ENCODE peak calls at places on chromosomes 4 and X, in seven cellular contexts. One of them, this sample, is unnamed.
A peak's percentile ranks its signal among the peaks of the same experiment; 100 is the strongest.

GRCh38 chrX:53288173-53288572 is 6.8 kb upstream of the IQSEC2 start:
- DNase-seq in transverse colon: no peak
- DNase-seq in brain microvascular endothelial cell: peak; percentile 6
- DNase-seq in heart right ventricle: peak; percentile 62
- DNase-seq in IMR-90: no peak
- DNase-seq in NB4: peak; percentile 52
- DNase-seq in coronary artery: no peak
- DNase-seq in this sample: no peak

GRCh38 chr4:1472148-1472797 is 66.0 kb upstream of the NKX1-1 start:
- DNase-seq in NB4: no peak
- DNase-seq in heart right ventricle: peak; percentile 8
- DNase-seq in transverse colon: peak; percentile 1
- DNase-seq in IMR-90: no peak
- DNase-seq in coronary artery: no peak
- DNase-seq in brain microvascular endothelial cell: no peak
- DNase-seq in this sample: no peak

GRCh38 chrX:3514996-3515395 is 168.5 kb upstream of the MXRA5 start:
- DNase-seq in heart right ventricle: no peak
- DNase-seq in coronary artery: no peak
- DNase-seq in brain microvascular endothelial cell: no peak
- DNase-seq in transverse colon: no peak
- DNase-seq in IMR-90: peak; percentile 50
- DNase-seq in NB4: no peak
- DNase-seq in this sample: no peak

GRCh38 chrX:53476371-53476770 is 42.2 kb upstream of the HSD17B10 start:
- DNase-seq in heart right ventricle: no peak
- DNase-seq in IMR-90: peak; percentile 72
- DNase-seq in transverse colon: no peak
- DNase-seq in brain microvascular endothelial cell: peak; percentile 51
- DNase-seq in coronary artery: no peak
- DNase-seq in NB4: no peak
- DNase-seq in this sample: peak; percentile 41

GRCh38 chr4:171847751-171848150 is 34.5 kb downstream of the GALNTL6 start:
- DNase-seq in transverse colon: no peak
- DNase-seq in heart right ventricle: no peak
- DNase-seq in IMR-90: no peak
- DNase-seq in brain microvascular endothelial cell: peak; percentile 1
- DNase-seq in coronary artery: no peak
- DNase-seq in NB4: no peak
- DNase-seq in this sample: no peak

GRCh38 chr4:113325876-113326615 is 276.6 kb downstream of the ANK2 start:
- DNase-seq in transverse colon: no peak
- DNase-seq in heart right ventricle: no peak
- DNase-seq in IMR-90: no peak
- DNase-seq in brain microvascular endothelial cell: no peak
- DNase-seq in NB4: no peak
- DNase-seq in coronary artery: no peak
- DNase-seq in this sample: no peak

GRCh38 chr4:141705747-141706377 is 69.5 kb downstream of the IL15 start:
- DNase-seq in brain microvascular endothelial cell: no peak
- DNase-seq in coronary artery: no peak
- DNase-seq in transverse colon: no peak
- DNase-seq in NB4: no peak
- DNase-seq in IMR-90: no peak
- DNase-seq in heart right ventricle: no peak
- DNase-seq in this sample: no peak

GRCh38 chr4:8439914-8440490 is 521 bp downstream of the ACOX3 start:
- DNase-seq in heart right ventricle: no peak
- DNase-seq in coronary artery: no peak
- DNase-seq in IMR-90: no peak
- DNase-seq in transverse colon: peak; percentile 26
- DNase-seq in NB4: peak; percentile 86
- DNase-seq in brain microvascular endothelial cell: no peak
- DNase-seq in this sample: no peak

GRCh38 chrX:139120760-139121159 is 409.2 kb upstream of the FGF13 start:
- DNase-seq in heart right ventricle: no peak
- DNase-seq in coronary artery: no peak
- DNase-seq in transverse colon: no peak
- DNase-seq in NB4: no peak
- DNase-seq in brain microvascular endothelial cell: no peak
- DNase-seq in IMR-90: no peak
- DNase-seq in this sample: no peak

GRCh38 chr4:139656614-139657486 is 8.8 kb upstream of the MGST2 start:
- DNase-seq in heart right ventricle: peak; percentile 41
- DNase-seq in coronary artery: no peak
- DNase-seq in brain microvascular endothelial cell: peak; percentile 71
- DNase-seq in IMR-90: peak; percentile 78
- DNase-seq in transverse colon: peak; percentile 61
- DNase-seq in NB4: peak; percentile 77
- DNase-seq in this sample: peak; percentile 38
- H3K4me3 ChIP-seq in heart right ventricle: no peak overlapping the region
- H3K4me3 ChIP-seq in coronary artery: no peak overlapping the region
- H3K4me3 ChIP-seq in brain microvascular endothelial cell: no peak overlapping the region
- H3K4me3 ChIP-seq in IMR-90: no peak overlapping the region
- H3K4me3 ChIP-seq in transverse colon: no peak overlapping the region
- H3K4me3 ChIP-seq in NB4: no peak overlapping the region
- H3K4me3 ChIP-seq in this sample: no peak overlapping the region

GRCh38 chrX:136200466-136200865 is 50.7 kb downstream of the MAP7D3 start:
- DNase-seq in IMR-90: peak; percentile 58
- DNase-seq in brain microvascular endothelial cell: no peak
- DNase-seq in NB4: peak; percentile 15
- DNase-seq in heart right ventricle: no peak
- DNase-seq in transverse colon: no peak
- DNase-seq in coronary artery: peak; percentile 68
- DNase-seq in this sample: no peak
- TF ChIP-seq CTCF in IMR-90: peak; percentile 45
- TF ChIP-seq CTCF in brain microvascular endothelial cell: peak; percentile 61
- TF ChIP-seq CTCF in NB4: peak; percentile 18
- TF ChIP-seq CTCF in heart right ventricle: peak; percentile 33
- TF ChIP-seq CTCF in transverse colon: peak; percentile 19
- TF ChIP-seq CTCF in coronary artery: peak; percentile 17
- TF ChIP-seq CTCF in this sample: peak; percentile 45

GRCh38 chr4:10032625-10033024 is 11.3 kb upstream of the SLC2A9 start:
- DNase-seq in brain microvascular endothelial cell: peak; percentile 82
- DNase-seq in heart right ventricle: no peak
- DNase-seq in NB4: peak; percentile 87
- DNase-seq in coronary artery: no peak
- DNase-seq in transverse colon: no peak
- DNase-seq in IMR-90: peak; percentile 75
- DNase-seq in this sample: peak; percentile 18
- H3K4me3 ChIP-seq in brain microvascular endothelial cell: no peak overlapping the region
- H3K4me3 ChIP-seq in heart right ventricle: no peak overlapping the region
- H3K4me3 ChIP-seq in NB4: no peak overlapping the region
- H3K4me3 ChIP-seq in coronary artery: no peak overlapping the region
- H3K4me3 ChIP-seq in transverse colon: no peak overlapping the region
- H3K4me3 ChIP-seq in IMR-90: no peak overlapping the region
- H3K4me3 ChIP-seq in this sample: no peak overlapping the region

GRCh38 chrX:47204970-47205369 is 11.3 kb downstream of the UBA1 start:
- DNase-seq in coronary artery: no peak
- DNase-seq in heart right ventricle: no peak
- DNase-seq in brain microvascular endothelial cell: no peak
- DNase-seq in transverse colon: no peak
- DNase-seq in NB4: no peak
- DNase-seq in IMR-90: no peak
- DNase-seq in this sample: no peak
- TF ChIP-seq CTCF in coronary artery: no peak
- TF ChIP-seq CTCF in heart right ventricle: no peak
- TF ChIP-seq CTCF in brain microvascular endothelial cell: no peak
- TF ChIP-seq CTCF in transverse colon: no peak
- TF ChIP-seq CTCF in NB4: no peak
- TF ChIP-seq CTCF in IMR-90: no peak
- TF ChIP-seq CTCF in this sample: no peak

GRCh38 chr4:53234669-53235068 is 131.2 kb downstream of the SCFD2 start:
- DNase-seq in brain microvascular endothelial cell: no peak
- DNase-seq in transverse colon: no peak
- DNase-seq in heart right ventricle: no peak
- DNase-seq in coronary artery: no peak
- DNase-seq in IMR-90: no peak
- DNase-seq in NB4: no peak
- DNase-seq in this sample: no peak

GRCh38 chr4:53227451-53227850 is 138.4 kb downstream of the SCFD2 start:
- DNase-seq in IMR-90: no peak
- DNase-seq in coronary artery: no peak
- DNase-seq in heart right ventricle: no peak
- DNase-seq in NB4: no peak
- DNase-seq in brain microvascular endothelial cell: no peak
- DNase-seq in transverse colon: no peak
- DNase-seq in this sample: no peak

GRCh38 chr4:53235547-53235946 is 130.3 kb downstream of the SCFD2 start:
- DNase-seq in IMR-90: no peak
- DNase-seq in coronary artery: no peak
- DNase-seq in transverse colon: no peak
- DNase-seq in brain microvascular endothelial cell: no peak
- DNase-seq in heart right ventricle: no peak
- DNase-seq in NB4: no peak
- DNase-seq in this sample: no peak

GRCh38 chr4:53233396-53233795 is 132.5 kb downstream of the SCFD2 start:
- DNase-seq in coronary artery: no peak
- DNase-seq in IMR-90: peak; percentile 61
- DNase-seq in transverse colon: no peak
- DNase-seq in NB4: no peak
- DNase-seq in brain microvascular endothelial cell: no peak
- DNase-seq in heart right ventricle: no peak
- DNase-seq in this sample: no peak
- H3K4me3 ChIP-seq in coronary artery: no peak overlapping the region
- H3K4me3 ChIP-seq in IMR-90: no peak overlapping the region
- H3K4me3 ChIP-seq in transverse colon: no peak overlapping the region
- H3K4me3 ChIP-seq in NB4: no peak overlapping the region
- H3K4me3 ChIP-seq in brain microvascular endothelial cell: no peak overlapping the region
- H3K4me3 ChIP-seq in heart right ventricle: no peak overlapping the region
- H3K4me3 ChIP-seq in this sample: no peak overlapping the region

DNA sequence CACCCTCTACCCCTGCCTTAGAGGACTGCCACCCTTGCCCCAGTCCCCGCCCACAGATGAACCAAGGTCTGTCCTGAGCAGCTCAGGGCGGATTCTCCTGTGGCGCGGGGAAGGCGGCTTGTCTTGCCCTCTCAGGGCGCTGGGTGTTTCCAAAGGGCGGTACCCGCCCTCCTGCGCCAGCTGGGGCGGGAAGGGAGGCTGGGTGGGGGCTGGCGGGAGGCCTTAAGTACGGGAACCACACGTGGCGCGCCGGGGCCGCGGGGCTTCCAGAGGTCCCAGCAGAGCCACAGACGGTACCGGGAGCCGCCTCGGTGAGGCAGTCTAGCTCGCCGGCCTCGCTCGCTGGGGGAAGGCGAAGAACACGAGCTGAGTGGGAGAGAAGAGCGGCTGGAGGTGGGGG is 361.1 kb downstream of the MID1IP1 start:
- DNase-seq in NB4: no peak
- DNase-seq in IMR-90: no peak
- DNase-seq in transverse colon: peak; percentile 57
- DNase-seq in brain microvascular endothelial cell: no peak
- DNase-seq in heart right ventricle: peak; percentile 26
- DNase-seq in coronary artery: no peak
- DNase-seq in this sample: no peak
- TF ChIP-seq CTCF in NB4: no peak
- TF ChIP-seq CTCF in IMR-90: no peak
- TF ChIP-seq CTCF in transverse colon: peak; percentile 5
- TF ChIP-seq CTCF in brain microvascular endothelial cell: peak; percentile 42
- TF ChIP-seq CTCF in heart right ventricle: peak; percentile 14
- TF ChIP-seq CTCF in coronary artery: no peak
- TF ChIP-seq CTCF in this sample: no peak

DNA sequence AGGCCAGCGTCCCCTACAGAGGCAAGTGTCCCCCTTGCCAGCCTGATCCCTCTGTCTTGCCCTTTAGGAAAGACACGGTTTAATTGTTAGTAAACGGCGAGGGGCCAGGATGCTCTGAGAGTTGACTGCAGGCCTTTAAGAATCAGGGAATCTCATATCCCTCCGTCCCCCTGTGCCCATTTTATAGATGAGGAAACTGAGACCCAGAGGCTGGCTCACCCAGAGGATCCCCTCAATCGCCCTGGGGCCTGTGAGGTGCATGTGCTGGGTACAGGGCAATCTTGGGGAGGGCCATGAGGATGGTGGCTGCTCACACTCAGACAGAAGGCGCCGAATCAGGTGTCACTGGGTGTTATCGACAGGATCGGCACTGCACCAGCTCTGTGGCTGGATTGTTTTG is 575 bp downstream of the ZNF185 start:
- DNase-seq in heart right ventricle: no peak
- DNase-seq in IMR-90: no peak
- DNase-seq in NB4: no peak
- DNase-seq in coronary artery: no peak
- DNase-seq in transverse colon: no peak
- DNase-seq in brain microvascular endothelial cell: no peak
- DNase-seq in this sample: no peak
- H3K4me3 ChIP-seq in heart right ventricle: no peak overlapping the region
- H3K4me3 ChIP-seq in IMR-90: no peak overlapping the region
- H3K4me3 ChIP-seq in NB4: no peak overlapping the region
- H3K4me3 ChIP-seq in coronary artery: peak overlapping the region; percentile 58
- H3K4me3 ChIP-seq in transverse colon: no peak overlapping the region
- H3K4me3 ChIP-seq in brain microvascular endothelial cell: peak overlapping the region; percentile 35
- H3K4me3 ChIP-seq in this sample: no peak overlapping the region

GRCh38 chr4:87026795-87027495 is 92.1 kb downstream of the AFF1 start:
- DNase-seq in transverse colon: no peak
- DNase-seq in heart right ventricle: no peak
- DNase-seq in IMR-90: no peak
- DNase-seq in NB4: peak; percentile 46
- DNase-seq in brain microvascular endothelial cell: no peak
- DNase-seq in coronary artery: no peak
- DNase-seq in this sample: no peak

GRCh38 chr4:87031946-87032345 is 97.1 kb downstream of the AFF1 start:
- DNase-seq in brain microvascular endothelial cell: no peak
- DNase-seq in coronary artery: no peak
- DNase-seq in heart right ventricle: no peak
- DNase-seq in NB4: no peak
- DNase-seq in IMR-90: no peak
- DNase-seq in transverse colon: no peak
- DNase-seq in this sample: no peak

GRCh38 chr4:87030606-87031441 is 96.0 kb downstream of the AFF1 start:
- DNase-seq in NB4: peak; percentile 28
- DNase-seq in coronary artery: no peak
- DNase-seq in brain microvascular endothelial cell: no peak
- DNase-seq in IMR-90: peak; percentile 33
- DNase-seq in heart right ventricle: no peak
- DNase-seq in transverse colon: no peak
- DNase-seq in this sample: no peak

GRCh38 chr4:87030124-87030523 is 95.3 kb downstream of the AFF1 start:
- DNase-seq in heart right ventricle: no peak
- DNase-seq in IMR-90: no peak
- DNase-seq in transverse colon: no peak
- DNase-seq in NB4: no peak
- DNase-seq in brain microvascular endothelial cell: no peak
- DNase-seq in coronary artery: no peak
- DNase-seq in this sample: no peak

DNA sequence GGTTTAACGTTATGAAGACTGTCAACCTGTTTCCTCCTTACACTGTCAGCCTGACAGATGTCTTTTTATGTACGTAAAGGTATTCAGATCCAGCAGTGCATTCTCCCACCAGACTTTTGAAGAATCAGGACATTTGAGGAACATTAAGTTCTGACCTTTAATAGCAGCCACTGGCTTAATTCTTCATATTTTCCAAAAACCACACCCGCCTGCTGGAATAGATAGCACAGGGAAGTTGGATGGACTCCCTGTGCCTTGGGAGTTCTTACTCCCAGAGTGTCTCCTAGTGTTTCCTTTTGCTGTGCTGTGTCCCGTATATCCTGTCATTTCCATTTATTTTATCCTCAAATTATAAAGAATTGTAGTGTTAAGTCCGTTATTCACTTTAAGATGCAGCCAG is 94.5 kb downstream of the AFF1 start:
- DNase-seq in coronary artery: no peak
- DNase-seq in brain microvascular endothelial cell: no peak
- DNase-seq in NB4: no peak
- DNase-seq in IMR-90: no peak
- DNase-seq in heart right ventricle: no peak
- DNase-seq in transverse colon: no peak
- DNase-seq in this sample: no peak
- TF ChIP-seq CTCF in coronary artery: no peak
- TF ChIP-seq CTCF in brain microvascular endothelial cell: no peak
- TF ChIP-seq CTCF in NB4: no peak
- TF ChIP-seq CTCF in IMR-90: no peak
- TF ChIP-seq CTCF in heart right ventricle: no peak
- TF ChIP-seq CTCF in transverse colon: no peak
- TF ChIP-seq CTCF in this sample: no peak